ENCODE peak calls at places on chromosomes 5 and 9, in eight cellular contexts. E is kidney, A is heart right ventricle, V is nephron progenitor cell, X is IMR-90, L is fibroblast of the aortic adventitia, J is MM.1S, O is GM20000. B is an unnamed sample.

GRCh38 chr9:129626944-129627297 is 958 bp downstream of the NTMT1 start:
- DNase-seq in V (no peak), A (no peak), X (peak; percentile 92), J (no peak), L (peak; percentile 71), O (no peak), E (no peak), B (peak; percentile 84)

GRCh38 chr9:11086561-11086960 is 473.8 kb upstream of the PTPRD start:
- DNase-seq in E (no peak), X (no peak), L (no peak), O (no peak), A (no peak), V (no peak), J (no peak), B (no peak)

GRCh38 chr9:16449331-16449730 is 421.1 kb downstream of the BNC2 start:
- DNase-seq in J (no peak), V (no peak), O (no peak), E (no peak), A (no peak), X (no peak), L (no peak), B (no peak)

GRCh38 chr9:98075332-98075805 is 18.8 kb downstream of the NANS start:
- DNase-seq in X (peak; percentile 78), E (no peak), L (peak; percentile 77), A (no peak), O (no peak), V (no peak), J (no peak), B (no peak)

GRCh38 chr9:120513825-120514598 is 66.0 kb downstream of the CDK5RAP2 start:
- DNase-seq in E (no peak), A (no peak), X (no peak), L (no peak), O (no peak), J (no peak), V (no peak), B (no peak)

GRCh38 chr9:113593682-113594281 is 130.3 kb downstream of the RGS3 start:
- DNase-seq in J (no peak), E (peak; percentile 98), O (peak; percentile 61), V (peak; percentile 89), A (peak; percentile 97), L (peak; percentile 94), X (peak; percentile 98), B (peak; percentile 88)

GRCh38 chr9:20760246-20760901 is 76.3 kb downstream of the FOCAD start:
- DNase-seq in O (no peak), A (no peak), V (no peak), J (no peak), X (no peak), L (peak; percentile 12), E (no peak), B (no peak)

GRCh38 chr9:107749787-107750444 is 260.3 kb upstream of the KLF4 start:
- DNase-seq in L (peak; percentile 98), V (peak; percentile 41), E (peak; percentile 87), A (peak; percentile 91), O (no peak), J (no peak), X (peak; percentile 96), B (peak; percentile 52)

GRCh38 chr5:141711687-141712086 is 29.7 kb upstream of the ARAP3 start:
- DNase-seq in O (no peak), L (no peak), A (no peak), X (no peak), J (no peak), E (no peak), V (no peak), B (no peak)

GRCh38 chr5:73446631-73447233 is 1.8 kb downstream of the FOXD1 start:
- DNase-seq in V (peak; percentile 42), L (no peak), O (no peak), E (peak; percentile 78), J (peak; percentile 8), A (no peak), X (no peak), B (no peak)

GRCh38 chr5:147346006-147346561 is 111.3 kb downstream of the STK32A start:
- DNase-seq in X (no peak), V (no peak), A (no peak), J (no peak), O (no peak), L (no peak), E (no peak), B (no peak)
- TF ChIP-seq CTCF in X (no peak), V (no peak), A (no peak), J (no peak), O (no peak), L (no peak), E (no peak), B (no peak)

DNA sequence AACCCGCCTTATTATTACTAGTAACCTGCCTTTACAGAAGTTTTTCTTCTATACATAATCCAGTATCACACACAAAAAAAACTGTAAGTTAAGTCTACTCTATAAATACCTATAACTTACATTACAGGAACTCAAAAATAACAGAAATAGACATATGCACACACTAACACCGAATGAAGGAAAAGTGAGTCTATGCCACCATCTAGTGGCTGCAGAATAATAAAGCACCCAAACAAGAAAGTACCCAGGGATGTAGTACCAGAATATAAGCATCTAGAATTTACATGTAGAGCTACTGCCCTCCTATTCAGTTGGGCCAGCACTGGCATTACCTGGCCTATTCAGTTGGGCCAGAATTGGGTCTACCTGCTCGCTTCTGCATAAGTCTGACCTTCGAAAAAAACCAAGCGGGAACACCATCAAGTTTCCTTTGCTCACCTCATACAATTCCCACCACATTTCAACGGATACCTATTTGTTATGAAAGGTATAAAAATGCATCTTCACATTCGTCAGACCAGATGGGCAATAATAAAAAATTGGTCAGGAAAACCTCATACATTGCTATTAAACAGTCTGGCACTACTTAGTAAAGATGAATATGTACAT is 4.0 kb upstream of the NIPSNAP3A start:
- DNase-seq in O (peak; percentile 58), V (peak; percentile 9), A (peak; percentile 16), E (no peak), J (peak; percentile 69), L (peak; percentile 82), X (peak; percentile 73), B (peak; percentile 23)
- TF ChIP-seq CTCF in O (peak; percentile 43), V (peak; percentile 73), A (peak; percentile 79), E (peak; percentile 59), J (peak; percentile 78), L (peak; percentile 68), X (peak; percentile 87), B (peak; percentile 45)

GRCh38 chr5:143045062-143045461 is 274.9 kb downstream of the ARHGAP26 start:
- DNase-seq in L (no peak), O (no peak), A (no peak), X (no peak), J (no peak), E (peak; percentile 74), V (no peak), B (no peak)
- TF ChIP-seq CTCF in L (peak; percentile 3), O (no peak), A (no peak), X (no peak), J (no peak), E (no peak), V (no peak), B (no peak)

GRCh38 chr5:172646716-172647285 is 5.7 kb downstream of the NEURL1B start:
- DNase-seq in A (peak; percentile 66), X (peak; percentile 15), L (peak; percentile 34), O (no peak), J (no peak), E (no peak), V (peak; percentile 38), B (no peak)
- TF ChIP-seq CTCF in A (peak; percentile 59), X (peak; percentile 17), L (peak; percentile 51), O (no peak), J (no peak), E (peak; percentile 17), V (peak; percentile 45), B (no peak)

DNA sequence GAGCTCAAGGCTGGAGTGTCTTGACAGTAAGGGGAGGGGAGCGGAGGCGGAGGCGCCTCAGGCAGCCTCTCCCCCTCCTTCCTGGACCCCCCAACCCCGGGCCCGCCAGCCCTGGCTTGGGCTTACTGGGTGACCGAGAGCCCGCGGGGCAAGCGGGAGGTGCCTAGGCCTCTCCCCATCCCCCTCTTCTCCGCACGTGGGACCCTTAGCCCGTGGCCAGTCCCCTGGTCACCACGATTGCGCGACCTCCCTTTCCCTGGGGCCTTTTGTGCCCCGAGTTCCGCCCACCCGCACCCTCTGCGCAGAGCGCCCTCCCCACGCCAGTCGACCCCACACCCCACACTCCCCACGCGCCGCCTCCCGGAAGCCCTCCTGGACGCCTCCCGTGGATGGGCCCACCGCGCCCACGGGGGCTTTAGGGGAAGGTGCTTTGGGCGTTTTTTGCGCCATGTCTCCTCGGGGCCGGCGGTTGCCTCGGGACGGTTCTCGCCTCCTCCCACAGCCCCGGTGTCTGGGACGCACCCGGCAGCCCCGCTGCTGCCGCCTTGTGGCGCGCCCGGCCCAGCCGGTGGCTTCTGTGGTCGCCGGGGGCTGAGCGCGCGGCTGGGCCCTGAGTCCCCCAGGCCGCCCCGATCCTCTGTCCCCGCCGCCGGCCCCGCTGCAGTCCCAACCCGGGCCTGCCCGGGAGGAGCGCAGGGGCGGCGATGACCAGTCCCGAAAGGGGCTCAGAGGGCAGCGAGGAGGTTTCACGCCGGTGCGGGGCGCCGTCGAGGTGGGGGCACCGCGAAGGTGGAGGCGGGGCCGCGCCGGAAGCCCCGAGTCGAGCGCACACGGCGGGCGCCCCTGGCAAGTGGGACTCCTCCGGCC is 3.2 kb downstream of the TOR4A start:
- DNase-seq in E (no peak), X (no peak), L (no peak), O (peak; percentile 87), V (peak; percentile 76), A (no peak), J (no peak), B (no peak)
- TF ChIP-seq CTCF in E (peak; percentile 4), X (peak; percentile 33), L (peak; percentile 35), O (peak; percentile 68), V (peak; percentile 48), A (peak; percentile 61), J (no peak), B (peak; percentile 54)

GRCh38 chr9:90898229-90898628 is 96.6 kb downstream of the SYK start:
- DNase-seq in A (no peak), L (peak; percentile 16), V (no peak), E (no peak), X (peak; percentile 27), J (no peak), O (no peak), B (no peak)
- TF ChIP-seq CTCF in A (peak; percentile 25), L (peak; percentile 34), V (peak; percentile 12), E (no peak), X (peak; percentile 34), J (peak; percentile 6), O (no peak), B (peak; percentile 29)

DNA sequence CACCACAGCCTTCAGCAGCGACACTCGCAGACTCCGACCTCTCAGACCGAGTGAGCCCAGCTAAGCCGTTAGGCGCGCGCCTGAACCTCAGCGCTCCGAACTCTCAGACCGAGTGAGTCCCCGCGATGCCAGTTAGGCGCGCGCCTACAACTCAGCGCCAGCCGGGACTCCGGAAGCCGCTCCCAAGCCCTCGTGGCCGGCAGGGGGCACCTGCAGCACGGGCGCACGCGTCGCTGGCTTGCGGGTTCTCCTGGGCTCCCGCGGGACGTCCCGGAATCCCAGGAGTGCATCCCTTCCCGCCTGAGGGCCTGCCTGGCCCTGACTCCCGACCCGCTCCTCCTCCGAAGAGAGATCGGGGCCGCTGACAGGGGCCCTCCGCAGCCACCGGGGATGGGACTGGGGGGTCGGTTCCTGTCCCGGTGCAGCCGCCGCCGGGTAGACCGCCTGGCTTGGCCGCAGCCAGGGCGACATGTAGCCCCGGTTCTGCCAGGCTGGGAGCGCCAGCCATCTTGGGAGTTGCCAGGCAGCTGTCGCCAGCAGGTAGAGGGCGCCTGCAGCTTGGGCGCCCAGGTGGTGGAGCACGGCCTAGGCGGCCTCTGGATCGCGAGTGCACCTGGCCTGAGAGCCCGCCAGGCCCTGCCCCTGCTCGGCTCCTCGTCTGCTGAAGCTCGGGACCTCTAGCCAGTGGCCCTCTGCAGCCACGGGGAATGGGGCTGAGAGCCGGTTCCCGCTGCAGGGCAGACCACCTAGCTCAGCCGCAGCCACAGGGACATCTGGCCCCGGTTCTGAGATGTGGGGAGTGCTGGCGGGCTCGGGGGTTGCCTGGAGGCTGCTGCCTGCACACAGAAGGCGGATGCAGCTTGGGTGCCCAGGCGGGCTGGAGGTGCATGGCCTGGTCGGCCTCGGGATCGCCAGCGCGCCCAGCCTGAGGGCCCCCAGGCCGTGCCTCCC is at the start of gene ANKRD18A:
- DNase-seq in L (peak; percentile 30), A (peak; percentile 42), O (peak; percentile 78), E (peak; percentile 94), J (peak; percentile 93), X (peak; percentile 41), V (peak; percentile 93), B (no peak)
- TF ChIP-seq CTCF in L (peak; percentile 56), A (peak; percentile 58), O (peak; percentile 47), E (peak; percentile 43), J (peak; percentile 55), X (peak; percentile 55), V (peak; percentile 72), B (peak; percentile 79)

B was measured in AG04449.